ENCODE peak calls at places on chromosomes 12 and 14, in five cellular contexts. H is fibroblast of pulmonary artery, D is HT-29, U is MCF 10A, L is neuronal stem cell. R is an unnamed sample.

GRCh38 chr12:70365648-70366518 is at the start of gene KCNMB4:
- DNase-seq in H (peak), U (peak), D (peak), L (peak), R (peak)

GRCh38 chr12:3226285-3226684 is 149.1 kb downstream of the TSPAN9 start:
- DNase-seq in U (no peak), D (no peak), L (no peak), H (no peak), R (no peak)

GRCh38 chr12:57889541-57889989 is 43.0 kb upstream of the CTDSP2 start:
- DNase-seq in D (peak), L (no peak), H (peak), U (no peak), R (no peak)

GRCh38 chr14:75946785-75947184 is 35.0 kb downstream of the TGFB3 start:
- DNase-seq in H (no peak), U (peak), D (no peak), L (no peak), R (no peak)

GRCh38 chr12:93373847-93374723 is 3.6 kb upstream of the NUDT4 start:
- DNase-seq in D (peak), H (no peak), U (no peak), L (no peak), R (no peak)

GRCh38 chr14:68032154-68032553 is 212.6 kb downstream of the RAD51B start:
- DNase-seq in H (no peak), U (no peak), L (no peak), D (no peak), R (no peak)

GRCh38 chr12:96143392-96143791 is 50.8 kb upstream of the ELK3 start:
- DNase-seq in U (no peak), H (no peak), D (no peak), L (no peak), R (no peak)

GRCh38 chr14:38794674-38795073 is 308.4 kb downstream of the SEC23A start:
- DNase-seq in U (no peak), H (no peak), D (no peak), L (no peak), R (no peak)

GRCh38 chr14:72608391-72609204 is 285.3 kb downstream of the DPF3 start:
- DNase-seq in D (no peak), L (no peak), H (peak), U (peak), R (peak)

GRCh38 chr14:105860615-105861580 is 334.5 kb downstream of the TMEM121 start:
- DNase-seq in U (no peak), H (no peak), D (no peak), L (no peak), R (no peak)

GRCh38 chr12:130223767-130224244 is 61.5 kb downstream of the FZD10 start:
- DNase-seq in U (no peak), L (no peak), H (no peak), D (no peak), R (no peak)

GRCh38 chr12:2083008-2083407 is 30.2 kb downstream of the CACNA1C start:
- DNase-seq in L (no peak), H (no peak), U (no peak), D (no peak), R (no peak)

GRCh38 chr12:45235087-45236025 is 19.5 kb downstream of the ANO6 start:
- DNase-seq in U (peak), D (peak), H (peak), L (no peak), R (peak)

GRCh38 chr14:50816419-50817047 is 14.4 kb downstream of the NIN start:
- DNase-seq in D (no peak), U (peak), L (no peak), H (peak), R (no peak)

GRCh38 chr12:53071591-53072551 is 7.3 kb downstream of the SPRYD3 start:
- DNase-seq in D (no peak), L (no peak), U (no peak), H (peak), R (no peak)

R was measured in RWPE1.